ENCODE peak calls at places on chromosomes 12 and 14, in four cellular contexts. One of them, this sample, is unnamed.

GRCh38 chr14:61609143-61609851 is 86.0 kb upstream of the HIF1A start:
- DNase-seq in tibial artery: no peak
- DNase-seq in lung: no peak
- DNase-seq in HFF-Myc: no peak
- DNase-seq in this sample: no peak

GRCh38 chr14:45787167-45787566 is 534.2 kb upstream of the MIS18BP1 start:
- DNase-seq in tibial artery: no peak
- DNase-seq in HFF-Myc: no peak
- DNase-seq in lung: no peak
- DNase-seq in this sample: no peak

GRCh38 chr12:6767592-6768384 is 1.6 kb downstream of the PTMS start:
- DNase-seq in HFF-Myc: no peak
- DNase-seq in lung: no peak
- DNase-seq in tibial artery: no peak
- DNase-seq in this sample: no peak

GRCh38 chr14:30994681-30995620 is 30.5 kb upstream of the AP4S1 start:
- DNase-seq in tibial artery: no peak
- DNase-seq in lung: no peak
- DNase-seq in HFF-Myc: no peak
- DNase-seq in this sample: no peak

GRCh38 chr14:99173086-99173485 is 98.9 kb downstream of the BCL11B start:
- DNase-seq in tibial artery: no peak
- DNase-seq in HFF-Myc: no peak
- DNase-seq in lung: no peak
- DNase-seq in this sample: no peak

GRCh38 chr12:69553626-69554248 is 31.5 kb upstream of the CCT2 start:
- DNase-seq in tibial artery: no peak
- DNase-seq in lung: peak; percentile 44
- DNase-seq in HFF-Myc: no peak
- DNase-seq in this sample: peak; percentile 8

GRCh38 chr14:54189358-54190354 is 207.2 kb upstream of the CDKN3 start:
- DNase-seq in HFF-Myc: peak; percentile 77
- DNase-seq in lung: no peak
- DNase-seq in tibial artery: no peak
- DNase-seq in this sample: no peak

GRCh38 chr14:79352026-79352425 is 859.3 kb downstream of the DIO2 start:
- DNase-seq in HFF-Myc: no peak
- DNase-seq in lung: no peak
- DNase-seq in tibial artery: no peak
- DNase-seq in this sample: no peak

GRCh38 chr14:61730756-61731373 is 31.4 kb upstream of the SNAPC1 start:
- DNase-seq in lung: no peak
- DNase-seq in tibial artery: no peak
- DNase-seq in HFF-Myc: no peak
- DNase-seq in this sample: no peak

GRCh38 chr12:5047094-5047493 is 3.4 kb downstream of the KCNA5 start:
- DNase-seq in tibial artery: peak; percentile 73
- DNase-seq in lung: no peak
- DNase-seq in HFF-Myc: no peak
- DNase-seq in this sample: no peak

GRCh38 chr12:99810718-99811593 is 163.4 kb downstream of the GARIN6 start:
- DNase-seq in HFF-Myc: no peak
- DNase-seq in tibial artery: no peak
- DNase-seq in lung: no peak
- DNase-seq in this sample: no peak

GRCh38 chr12:125786143-125786542 is 720.9 kb downstream of the AACS start:
- DNase-seq in lung: no peak
- DNase-seq in HFF-Myc: no peak
- DNase-seq in tibial artery: no peak
- DNase-seq in this sample: no peak

GRCh38 chr12:121465921-121466799 is 66.2 kb downstream of the RNF34 start:
- DNase-seq in lung: no peak
- DNase-seq in HFF-Myc: no peak
- DNase-seq in tibial artery: no peak
- DNase-seq in this sample: no peak

GRCh38 chr12:124482901-124483799 is 84.3 kb downstream of the NCOR2 start:
- DNase-seq in HFF-Myc: no peak
- DNase-seq in lung: no peak
- DNase-seq in tibial artery: no peak
- DNase-seq in this sample: no peak

GRCh38 chr14:25887251-25887908 is 710.5 kb downstream of the NOVA1 start:
- DNase-seq in HFF-Myc: no peak
- DNase-seq in lung: no peak
- DNase-seq in tibial artery: no peak
- DNase-seq in this sample: no peak

DNA sequence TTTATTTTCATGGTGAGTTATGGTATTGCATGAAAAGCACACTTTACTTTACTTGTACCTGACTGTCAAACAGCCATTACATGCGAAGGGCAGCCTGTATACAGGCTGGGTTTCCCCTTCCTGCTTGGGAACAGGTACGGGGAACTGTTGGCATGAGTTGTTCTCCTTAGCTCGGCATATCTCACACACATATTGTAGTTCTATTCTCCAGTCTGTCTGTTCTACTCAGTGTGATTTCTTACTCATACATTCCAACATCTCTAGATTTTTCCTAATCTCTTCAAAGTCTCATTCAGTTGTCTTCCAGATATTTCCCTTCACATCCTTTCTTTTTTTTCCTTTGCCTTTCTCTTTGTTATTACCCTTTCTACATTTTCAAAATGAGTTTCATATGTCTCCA is 83.9 kb downstream of the HMGA2 start:
- DNase-seq in lung: no peak
- DNase-seq in HFF-Myc: no peak
- DNase-seq in tibial artery: no peak
- DNase-seq in this sample: no peak
- TF ChIP-seq CTCF in lung: no peak
- TF ChIP-seq CTCF in HFF-Myc: no peak
- TF ChIP-seq CTCF in tibial artery: no peak
- TF ChIP-seq CTCF in this sample: no peak

DNA sequence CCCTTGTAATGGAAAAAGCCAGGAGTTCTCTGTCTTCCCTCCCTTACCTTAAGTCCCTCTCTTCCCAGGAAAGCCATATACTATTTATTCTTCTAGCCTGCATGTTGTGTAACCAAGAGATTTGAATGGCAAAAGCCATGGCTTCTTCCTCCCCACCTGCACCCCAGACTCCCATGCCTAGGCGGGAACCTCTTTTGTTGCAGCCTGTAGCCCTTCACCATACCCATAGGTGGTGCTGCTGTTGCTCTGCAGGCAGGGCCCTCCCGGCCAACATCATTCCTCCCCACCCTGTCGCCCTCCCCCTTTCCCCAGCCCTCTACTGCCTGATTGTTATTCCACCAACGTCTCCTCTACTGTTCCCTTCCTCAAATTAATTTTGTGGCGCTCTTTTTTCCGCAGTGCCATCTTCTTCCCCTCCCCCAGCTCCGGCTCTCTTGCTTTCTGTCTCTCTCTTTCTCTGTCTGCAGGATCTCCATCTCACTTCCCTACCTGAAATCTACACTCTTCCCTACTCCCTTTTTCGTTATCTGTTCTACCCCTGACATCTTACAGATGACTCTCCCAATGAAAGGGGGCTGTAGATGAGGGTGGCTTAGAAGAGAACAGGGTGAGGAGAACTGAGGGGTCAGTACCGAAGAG is 13.8 kb downstream of the NGDN start:
- DNase-seq in HFF-Myc: no peak
- DNase-seq in tibial artery: no peak
- DNase-seq in lung: no peak
- DNase-seq in this sample: no peak
- TF ChIP-seq CTCF in HFF-Myc: peak; percentile 61
- TF ChIP-seq CTCF in tibial artery: no peak
- TF ChIP-seq CTCF in lung: no peak
- TF ChIP-seq CTCF in this sample: peak; percentile 19

GRCh38 chr12:51417826-51418225 is 6.8 kb upstream of the SLC4A8 start:
- DNase-seq in lung: no peak
- DNase-seq in tibial artery: no peak
- DNase-seq in HFF-Myc: no peak
- DNase-seq in this sample: no peak

GRCh38 chr12:51421266-51421884 is 3.3 kb upstream of the SLC4A8 start:
- DNase-seq in HFF-Myc: peak; percentile 27
- DNase-seq in lung: peak; percentile 58
- DNase-seq in tibial artery: no peak
- DNase-seq in this sample: peak; percentile 54

GRCh38 chr12:51415931-51416330 is 8.7 kb upstream of the SLC4A8 start:
- DNase-seq in lung: no peak
- DNase-seq in tibial artery: no peak
- DNase-seq in HFF-Myc: no peak
- DNase-seq in this sample: no peak

GRCh38 chr12:51424094-51424661 is 453 bp upstream of the SLC4A8 start:
- DNase-seq in HFF-Myc: no peak
- DNase-seq in lung: no peak
- DNase-seq in tibial artery: no peak
- DNase-seq in this sample: no peak

DNA sequence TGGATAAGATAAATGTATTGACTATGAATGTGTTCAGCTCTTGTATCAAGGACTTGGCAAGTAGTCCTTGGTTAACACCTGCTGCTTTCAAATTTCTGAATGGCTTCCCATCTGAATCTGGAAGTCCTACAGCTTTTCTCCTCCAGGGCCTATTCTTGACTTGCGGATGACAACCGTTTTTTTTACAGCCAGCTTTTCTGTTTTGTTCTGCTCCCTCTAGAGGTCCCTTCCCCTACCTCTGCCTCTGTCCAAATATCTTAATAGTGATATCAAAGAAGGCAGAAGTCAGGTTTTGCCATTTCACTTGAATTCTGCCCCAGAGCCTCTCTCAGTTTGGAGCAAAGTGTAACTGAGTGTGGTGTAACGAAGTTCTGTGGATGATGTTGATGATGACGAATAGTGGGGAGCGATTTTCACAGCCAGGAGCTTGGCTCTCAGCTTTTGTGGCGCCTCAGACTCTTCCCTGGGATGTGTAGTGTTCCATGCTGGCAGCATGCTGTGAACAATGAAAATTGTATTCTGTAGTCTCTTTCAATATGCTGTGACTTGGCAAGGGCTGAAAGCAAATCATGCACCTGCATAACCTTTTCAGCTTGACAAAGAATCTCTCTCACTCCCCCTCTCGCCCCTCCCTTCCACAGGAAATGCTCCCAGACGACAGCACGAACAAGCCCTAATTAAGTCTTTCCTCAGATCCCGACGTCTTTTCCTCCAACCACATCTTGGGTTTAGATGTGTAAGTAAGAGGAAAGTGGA is 5.0 kb upstream of the SLC4A8 start:
- DNase-seq in lung: no peak
- DNase-seq in HFF-Myc: no peak
- DNase-seq in tibial artery: no peak
- DNase-seq in this sample: no peak
- TF ChIP-seq CTCF in lung: no peak
- TF ChIP-seq CTCF in HFF-Myc: peak; percentile 17
- TF ChIP-seq CTCF in tibial artery: no peak
- TF ChIP-seq CTCF in this sample: no peak

GRCh38 chr12:95218164-95218851 is 701 bp downstream of the VEZT start:
- DNase-seq in lung: no peak
- DNase-seq in HFF-Myc: no peak
- DNase-seq in tibial artery: no peak
- DNase-seq in this sample: no peak
- TF ChIP-seq CTCF in lung: no peak
- TF ChIP-seq CTCF in HFF-Myc: no peak
- TF ChIP-seq CTCF in tibial artery: no peak
- TF ChIP-seq CTCF in this sample: no peak

DNA sequence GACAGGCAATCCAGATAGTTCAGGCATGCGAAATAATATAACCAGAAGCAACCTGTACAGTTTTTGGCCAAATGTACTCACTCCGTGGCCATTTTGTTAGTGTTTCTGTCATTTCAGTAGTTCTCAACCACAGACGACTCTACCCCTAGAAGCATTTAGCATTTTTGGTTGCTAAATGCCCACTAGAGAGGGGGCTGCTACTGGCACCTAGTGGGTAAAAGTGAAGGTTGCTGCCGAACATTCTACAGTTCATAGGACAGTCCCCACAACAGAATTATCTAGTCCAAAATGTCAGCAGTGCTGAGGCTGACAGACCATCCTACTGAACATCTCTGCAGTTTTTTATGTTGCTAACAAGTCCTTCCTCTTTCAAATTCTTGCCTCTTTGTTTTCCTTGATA is 107.4 kb downstream of the TSHR start:
- DNase-seq in HFF-Myc: no peak
- DNase-seq in tibial artery: no peak
- DNase-seq in lung: no peak
- DNase-seq in this sample: no peak
- TF ChIP-seq CTCF in HFF-Myc: peak; percentile 27
- TF ChIP-seq CTCF in tibial artery: no peak
- TF ChIP-seq CTCF in lung: no peak
- TF ChIP-seq CTCF in this sample: peak; percentile 1

This sample was measured in AG09319.